ENCODE peak calls at places on chromosomes 11 and 22, in four cellular contexts. R, C, T and A are unnamed samples.

GRCh38 chr22:39030705-39031104 is 9.8 kb downstream of the APOBEC3D start:
- DNase-seq in R (no peak), C (no peak), T (no peak), A (no peak)

GRCh38 chr11:105937331-105937730 is 84.7 kb downstream of the MSANTD4 start:
- DNase-seq in R (no peak), C (no peak), T (no peak), A (no peak)

GRCh38 chr11:104033134-104033533 is 3.3 kb upstream of the DDI1 start:
- DNase-seq in R (no peak), C (no peak), T (no peak), A (no peak)

GRCh38 chr22:20429254-20430100 is 8.1 kb downstream of the SCARF2 start:
- DNase-seq in R (peak; percentile 68), C (peak; percentile 73), T (peak; percentile 22), A (no peak)

GRCh38 chr11:58164389-58164788 is 24.5 kb upstream of the OR9Q2 start:
- DNase-seq in R (no peak), C (no peak), T (no peak), A (no peak)

GRCh38 chr11:113881856-113882255 is 6.5 kb upstream of the USP28 start:
- DNase-seq in R (no peak), C (no peak), T (no peak), A (no peak)

GRCh38 chr22:50713571-50714056 is 24.4 kb upstream of the ACR start:
- DNase-seq in R (no peak), C (peak; percentile 6), T (no peak), A (no peak)

GRCh38 chr11:2507212-2507901 is 62.5 kb downstream of the KCNQ1 start:
- DNase-seq in R (no peak), C (no peak), T (no peak), A (no peak)

GRCh38 chr11:117535201-117535869 is 207.7 kb downstream of the CEP164 start:
- DNase-seq in R (no peak), C (no peak), T (no peak), A (no peak)